ENCODE peak calls at places on chromosomes 11 and 22, in nine cellular contexts. A is iPS-NIHi11, N is HFFc6, K is cardiac muscle cell, P is kidney glomerular epithelial cell, R is GM23338, Q is pulmonary artery endothelial cell, W is anterior cingulate cortex, Y is spleen. E is an unnamed sample.

GRCh38 chr11:78248191-78248590 is 59.5 kb downstream of the USP35 start:
- DNase-seq in A (no peak), N (peak; percentile 19), K (no peak), P (no peak), R (no peak), Q (no peak), W (no peak), Y (no peak), E (no peak)

GRCh38 chr11:8019671-8020597 is 32.8 kb downstream of the EIF3F start:
- DNase-seq in A (peak; percentile 54), N (peak; percentile 28), K (peak; percentile 36), P (no peak), R (peak; percentile 34), Q (no peak), W (peak; percentile 20), Y (no peak), E (no peak)

GRCh38 chr11:123434911-123435310 is 4.8 kb downstream of the GRAMD1B start:
- DNase-seq in A (no peak), N (no peak), K (no peak), P (no peak), R (peak; percentile 53), Q (no peak), W (no peak), Y (no peak), E (no peak)

GRCh38 chr11:68401856-68402255 is 58.7 kb upstream of the PPP6R3 start:
- DNase-seq in A (no peak), N (no peak), K (no peak), P (no peak), R (no peak), Q (no peak), W (no peak), Y (no peak), E (no peak)

GRCh38 chr22:22380098-22381030 is 128.2 kb downstream of the ZNF280B start:
- DNase-seq in A (peak; percentile 72), N (no peak), K (no peak), P (no peak), R (peak; percentile 66), Q (no peak), W (no peak), Y (peak; percentile 90), E (no peak)

GRCh38 chr11:33055361-33055760 is 16.0 kb downstream of the TCP11L1 start:
- DNase-seq in A (no peak), N (no peak), K (no peak), P (no peak), R (no peak), Q (no peak), W (no peak), Y (no peak), E (no peak)

GRCh38 chr11:8266246-8267241 is 2.9 kb upstream of the LMO1 start:
- DNase-seq in A (no peak), N (no peak), K (no peak), P (no peak), R (no peak), Q (no peak), W (no peak), Y (peak; percentile 43), E (no peak)

GRCh38 chr11:93054881-93055280 is 85.4 kb downstream of the MTNR1B start:
- DNase-seq in A (no peak), N (peak; percentile 93), K (no peak), P (peak; percentile 86), R (no peak), Q (no peak), W (no peak), Y (no peak), E (no peak)

GRCh38 chr22:32473388-32473952 is 1.1 kb upstream of the FBXO7 start:
- DNase-seq in A (peak; percentile 41), N (peak; percentile 66), K (peak; percentile 73), P (peak; percentile 50), R (peak; percentile 83), Q (no peak), W (peak; percentile 9), Y (no peak), E (peak; percentile 28)

GRCh38 chr11:112801286-112802088 is 159.7 kb upstream of the NCAM1 start:
- DNase-seq in A (no peak), N (no peak), K (no peak), P (no peak), R (no peak), Q (no peak), W (no peak), Y (no peak), E (no peak)

GRCh38 chr22:22246706-22247105 is 2.1 kb downstream of the VPREB1 start:
- DNase-seq in A (no peak), N (no peak), K (no peak), P (no peak), R (no peak), Q (no peak), W (no peak), Y (no peak), E (no peak)

GRCh38 chr11:65921876-65922275 is 2.6 kb downstream of the DRAP1 start:
- DNase-seq in A (no peak), N (no peak), K (no peak), P (no peak), R (no peak), Q (no peak), W (no peak), Y (no peak), E (no peak)

GRCh38 chr22:31269892-31270574 is 22.3 kb downstream of the PIK3IP1 start:
- DNase-seq in A (peak; percentile 46), N (no peak), K (no peak), P (no peak), R (peak; percentile 79), Q (no peak), W (no peak), Y (no peak), E (no peak)

GRCh38 chr22:48333816-48334735 is 1493.6 kb downstream of the BRD1 start:
- DNase-seq in A (no peak), N (no peak), K (no peak), P (no peak), R (no peak), Q (no peak), W (no peak), Y (no peak), E (no peak)

GRCh38 chr11:99739464-99740089 is 718.8 kb downstream of the CNTN5 start:
- DNase-seq in A (peak; percentile 43), N (no peak), K (peak; percentile 69), P (peak; percentile 53), R (peak; percentile 79), Q (no peak), W (no peak), Y (no peak), E (no peak)

GRCh38 chr11:74322667-74323066 is 11.2 kb upstream of the P4HA3 start:
- DNase-seq in A (no peak), N (no peak), K (no peak), P (no peak), R (no peak), Q (no peak), W (no peak), Y (no peak), E (peak; percentile 34)

GRCh38 chr11:68980776-68981065 is at the start of gene MRGPRD:
- DNase-seq in A (no peak), N (no peak), K (no peak), P (no peak), R (no peak), Q (no peak), W (no peak), Y (peak; percentile 39), E (no peak)

GRCh38 chr11:21556936-21557335 is 635.9 kb upstream of the ANO5 start:
- DNase-seq in A (no peak), N (no peak), K (no peak), P (no peak), R (no peak), Q (no peak), W (no peak), Y (no peak), E (no peak)

GRCh38 chr11:70343631-70344030 is 54.7 kb upstream of the CTTN start:
- DNase-seq in A (no peak), N (no peak), K (no peak), P (peak; percentile 48), R (no peak), Q (no peak), W (no peak), Y (no peak), E (no peak)

GRCh38 chr22:19103881-19104821 is 18.1 kb downstream of the DGCR2 start:
- DNase-seq in A (no peak), N (no peak), K (no peak), P (no peak), R (no peak), Q (no peak), W (no peak), Y (no peak), E (no peak)